ENCODE peak calls at places on chromosomes 11 and 22, in five cellular contexts. N, U, V, D and M are unnamed samples.

GRCh38 chr11:34830648-34831047 is 85.5 kb downstream of the APIP start:
- DNase-seq in N (no peak), U (no peak), V (peak), D (no peak), M (no peak)

GRCh38 chr11:106329273-106330018 is 252.0 kb downstream of the AASDHPPT start:
- DNase-seq in N (no peak), U (no peak), V (no peak), D (no peak), M (no peak)

GRCh38 chr11:45771942-45772522 is 32.9 kb upstream of the SLC35C1 start:
- DNase-seq in N (peak), U (peak), V (peak), D (peak), M (peak)

GRCh38 chr22:25702571-25703167 is 39.3 kb upstream of the MYO18B start:
- DNase-seq in N (no peak), U (no peak), V (no peak), D (no peak), M (no peak)

GRCh38 chr11:22703561-22703960 is 37.1 kb downstream of the GAS2 start:
- DNase-seq in N (no peak), U (no peak), V (no peak), D (no peak), M (no peak)

GRCh38 chr22:49013707-49014106 is 814.0 kb downstream of the BRD1 start:
- DNase-seq in N (no peak), U (no peak), V (no peak), D (no peak), M (no peak)

GRCh38 chr22:24402460-24403192 is 24.8 kb upstream of the ADORA2A start:
- DNase-seq in N (peak), U (peak), V (no peak), D (peak), M (peak)

GRCh38 chr11:10778217-10778970 is 27.3 kb downstream of the CTR9 start:
- DNase-seq in N (peak), U (no peak), V (peak), D (no peak), M (peak)

GRCh38 chr11:118157186-118157895 is 4.7 kb upstream of the SCN4B start:
- DNase-seq in N (no peak), U (no peak), V (no peak), D (no peak), M (no peak)

GRCh38 chr22:41919357-41920224 is 4.7 kb upstream of the SHISA8 start:
- DNase-seq in N (peak), U (no peak), V (no peak), D (peak), M (peak)

GRCh38 chr11:111526501-111526900 is 11.9 kb downstream of the HOATZ start:
- DNase-seq in N (peak), U (no peak), V (no peak), D (no peak), M (peak)

GRCh38 chr11:79174045-79175008 is 266.5 kb downstream of the TENM4 start:
- DNase-seq in N (no peak), U (no peak), V (no peak), D (no peak), M (no peak)

GRCh38 chr11:117172678-117173421 is 5.7 kb upstream of the SIDT2 start:
- DNase-seq in N (no peak), U (no peak), V (no peak), D (no peak), M (no peak)

GRCh38 chr11:20158597-20159257 is 1.5 kb downstream of the DBX1 start:
- DNase-seq in N (peak), U (peak), V (no peak), D (peak), M (peak)

GRCh38 chr22:36110306-36110791 is 50.2 kb downstream of the APOL3 start:
- DNase-seq in N (no peak), U (no peak), V (no peak), D (no peak), M (peak)

GRCh38 chr11:63838150-63838681 is 694 bp upstream of the MARK2 start:
- DNase-seq in N (no peak), U (no peak), V (no peak), D (no peak), M (no peak)

GRCh38 chr22:39518124-39518786 is 2.1 kb upstream of the ATF4 start:
- DNase-seq in N (no peak), U (no peak), V (no peak), D (no peak), M (no peak)

GRCh38 chr11:12390687-12391110 is 13.3 kb downstream of the PARVA start:
- DNase-seq in N (no peak), U (no peak), V (no peak), D (no peak), M (no peak)

GRCh38 chr11:66443602-66444001 is 5.0 kb upstream of the MRPL11 start:
- DNase-seq in N (peak), U (peak), V (no peak), D (no peak), M (peak)